ENCODE peak calls at places on chromosomes 12 and 14, in six cellular contexts. G, Z, V, H, D and R are unnamed samples.
A peak's percentile ranks its signal among the peaks of the same experiment; 100 is the strongest.

GRCh38 chr14:105286759-105287144 is 14.0 kb downstream of the BRF1 start:
- DNase-seq in G (no peak), Z (peak; percentile 37), V (no peak), H (no peak), D (no peak), R (no peak)

GRCh38 chr12:33476058-33476457 is 36.4 kb upstream of the SYT10 start:
- DNase-seq in G (no peak), Z (no peak), V (peak; percentile 51), H (no peak), D (no peak), R (no peak)

GRCh38 chr12:110475426-110475825 is 6.8 kb downstream of the FAM216A start:
- DNase-seq in G (no peak), Z (no peak), V (no peak), H (no peak), D (no peak), R (no peak)

GRCh38 chr14:63276492-63277342 is 42.0 kb downstream of the GPHB5 start:
- DNase-seq in G (peak; percentile 88), Z (peak; percentile 64), V (peak; percentile 65), H (no peak), D (no peak), R (peak; percentile 59)

GRCh38 chr12:9786726-9787339 is 26.1 kb upstream of the CD69 start:
- DNase-seq in G (no peak), Z (no peak), V (peak; percentile 22), H (no peak), D (no peak), R (no peak)

GRCh38 chr14:100440758-100441203 is 117.6 kb downstream of the SLC25A47 start:
- DNase-seq in G (peak; percentile 11), Z (no peak), V (peak; percentile 60), H (no peak), D (no peak), R (no peak)

GRCh38 chr12:94762259-94762942 is 112.0 kb upstream of the TMCC3 start:
- DNase-seq in G (peak; percentile 17), Z (no peak), V (no peak), H (no peak), D (no peak), R (no peak)

GRCh38 chr12:95838125-95838524 is 20.6 kb upstream of the SNRPF start:
- DNase-seq in G (peak; percentile 70), Z (no peak), V (peak; percentile 57), H (peak; percentile 69), D (no peak), R (no peak)

GRCh38 chr14:21095430-21096205 is 2.8 kb downstream of the ZNF219 start:
- DNase-seq in G (no peak), Z (peak; percentile 50), V (peak; percentile 32), H (no peak), D (no peak), R (peak; percentile 61)

GRCh38 chr14:42222924-42223471 is 616.3 kb downstream of the LRFN5 start:
- DNase-seq in G (peak; percentile 94), Z (no peak), V (peak; percentile 82), H (no peak), D (no peak), R (no peak)

GRCh38 chr14:21866479-21866878 is 192.9 kb upstream of the OR4E1 start:
- DNase-seq in G (no peak), Z (no peak), V (no peak), H (no peak), D (no peak), R (no peak)

GRCh38 chr12:39103552-39104165 is 198.3 kb upstream of the CPNE8 start:
- DNase-seq in G (no peak), Z (peak; percentile 68), V (peak; percentile 57), H (no peak), D (no peak), R (peak; percentile 82)

GRCh38 chr14:101889898-101890297 is 74.5 kb upstream of the DYNC1H1 start:
- DNase-seq in G (no peak), Z (no peak), V (no peak), H (no peak), D (no peak), R (peak; percentile 18)

GRCh38 chr12:55927588-55928502 is at the start of gene PYM1:
- DNase-seq in G (peak; percentile 74), Z (peak; percentile 89), V (peak; percentile 64), H (peak; percentile 85), D (peak; percentile 90), R (peak; percentile 95)

GRCh38 chr12:91331371-91331770 is 148.8 kb upstream of the DCN start:
- DNase-seq in G (no peak), Z (no peak), V (no peak), H (no peak), D (no peak), R (no peak)

GRCh38 chr12:86134571-86134970 is 121.6 kb downstream of the MGAT4C start:
- DNase-seq in G (no peak), Z (no peak), V (peak; percentile 72), H (no peak), D (no peak), R (peak; percentile 23)

GRCh38 chr12:122028601-122029560 is 7.2 kb downstream of the BCL7A start:
- DNase-seq in G (no peak), Z (peak; percentile 47), V (no peak), H (no peak), D (no peak), R (no peak)

GRCh38 chr12:10716704-10717315 is 6.3 kb downstream of the YBX3 start:
- DNase-seq in G (no peak), Z (peak; percentile 46), V (peak; percentile 95), H (peak; percentile 82), D (peak; percentile 81), R (peak; percentile 84)

GRCh38 chr12:92602476-92602875 is 100.3 kb upstream of the PLEKHG7 start:
- DNase-seq in G (no peak), Z (no peak), V (peak; percentile 84), H (no peak), D (no peak), R (no peak)

GRCh38 chr12:116441292-116441691 is 117.9 kb upstream of the MAP1LC3B2 start:
- DNase-seq in G (no peak), Z (no peak), V (no peak), H (no peak), D (no peak), R (no peak)